ENCODE peak calls at places on chromosomes 12 and 14, in eight cellular contexts. V is breast epithelium; E is BJ; T is endothelial cell; K is WTC11; H is epithelial cell of esophagus; U is psoas muscle; A is CD8-positive, alpha-beta T cell. R is an unnamed sample.

GRCh38 chr14:41299924-41300323 is 306.8 kb upstream of the LRFN5 start:
- DNase-seq in V (no peak), U (no peak), T (no peak), H (no peak), A (no peak), E (no peak), K (no peak), R (no peak)

GRCh38 chr14:22577334-22577908 is 11.6 kb downstream of the DAD1 start:
- DNase-seq in A (no peak), V (no peak), E (no peak), U (no peak), K (no peak), T (no peak), H (no peak), R (no peak)

GRCh38 chr12:45785315-45785714 is 55.8 kb downstream of the ARID2 start:
- DNase-seq in T (no peak), H (no peak), K (no peak), E (no peak), U (no peak), V (no peak), A (no peak), R (no peak)

GRCh38 chr12:674272-674781 is 11.1 kb upstream of the NINJ2 start:
- DNase-seq in E (no peak), H (no peak), K (no peak), A (peak), U (no peak), V (no peak), T (no peak), R (peak)

GRCh38 chr12:48349471-48349870 is 1.2 kb downstream of the ZNF641 start:
- DNase-seq in U (peak), E (no peak), H (no peak), A (no peak), V (no peak), K (no peak), T (no peak), R (no peak)

GRCh38 chr14:59772252-59772651 is 98.3 kb downstream of the RTN1 start:
- DNase-seq in K (no peak), U (no peak), A (no peak), E (no peak), T (no peak), V (no peak), H (no peak), R (no peak)

GRCh38 chr12:76422878-76423438 is 74.7 kb upstream of the BBS10 start:
- DNase-seq in H (peak), T (no peak), U (no peak), E (no peak), V (no peak), K (no peak), A (no peak), R (no peak)

GRCh38 chr12:26555139-26555538 is 277.9 kb downstream of the ITPR2 start:
- DNase-seq in V (no peak), H (no peak), U (no peak), T (no peak), E (no peak), K (no peak), A (no peak), R (no peak)

GRCh38 chr12:12819221-12819620 is 6.1 kb downstream of the DDX47 start:
- DNase-seq in E (no peak), U (no peak), K (no peak), T (no peak), V (no peak), H (no peak), A (no peak), R (no peak)

GRCh38 chr12:52056801-52057613 is 5.8 kb downstream of the NR4A1 start:
- DNase-seq in H (no peak), U (no peak), V (no peak), T (no peak), E (no peak), A (no peak), K (no peak), R (no peak)

GRCh38 chr12:92582466-92582865 is 120.3 kb upstream of the PLEKHG7 start:
- DNase-seq in A (no peak), V (no peak), U (no peak), T (no peak), E (no peak), K (no peak), H (no peak), R (no peak)

GRCh38 chr12:109725321-109726105 is 11.9 kb downstream of the FAM222A start:
- DNase-seq in K (no peak), U (peak), V (no peak), T (no peak), E (no peak), A (no peak), H (no peak), R (no peak)

GRCh38 chr14:22291406-22291805 is 297.6 kb downstream of the DAD1 start:
- DNase-seq in T (no peak), V (no peak), E (no peak), A (no peak), K (no peak), H (peak), U (no peak), R (no peak)

GRCh38 chr14:105999361-106000028 is 473.1 kb downstream of the TMEM121 start:
- DNase-seq in T (no peak), U (peak), A (peak), K (peak), E (no peak), V (no peak), H (no peak), R (peak)

GRCh38 chr14:105145381-105146180 is 23.0 kb downstream of the JAG2 start:
- DNase-seq in H (no peak), A (no peak), V (no peak), U (peak), T (no peak), E (no peak), K (peak), R (no peak)

GRCh38 chr12:40058721-40059190 is 47.1 kb downstream of the SLC2A13 start:
- DNase-seq in A (no peak), V (no peak), E (no peak), H (peak), U (no peak), K (no peak), T (no peak), R (no peak)

GRCh38 chr14:95482967-95483842 is 33.2 kb downstream of the SYNE3 start:
- DNase-seq in T (no peak), K (no peak), V (no peak), E (peak), U (peak), H (peak), A (no peak), R (no peak)

GRCh38 chr12:80196419-80196818 is 97.1 kb downstream of the OTOGL start:
- DNase-seq in E (no peak), A (no peak), H (no peak), K (no peak), U (no peak), T (no peak), V (no peak), R (no peak)

GRCh38 chr12:2540535-2540941 is 254.2 kb upstream of the FKBP4 start:
- DNase-seq in K (no peak), E (no peak), V (no peak), H (no peak), A (no peak), U (no peak), T (no peak), R (no peak)

GRCh38 chr14:99687284-99688209 is 3.4 kb downstream of the CYP46A1 start:
- DNase-seq in E (no peak), H (peak), V (no peak), K (peak), U (no peak), T (peak), A (peak), R (peak)

GRCh38 chr12:11814362-11814761 is 164.9 kb downstream of the ETV6 start:
- DNase-seq in T (no peak), A (no peak), E (no peak), H (peak), V (no peak), K (no peak), U (no peak), R (no peak)

GRCh38 chr14:25150401-25150800 is 100.5 kb upstream of the STXBP6 start:
- DNase-seq in A (no peak), H (no peak), E (no peak), U (no peak), K (no peak), T (no peak), V (no peak), R (no peak)

GRCh38 chr14:54651018-54651351 is 84.1 kb downstream of the SAMD4A start:
- DNase-seq in V (no peak), U (no peak), E (no peak), H (no peak), A (no peak), T (no peak), K (no peak), R (no peak)

GRCh38 chr12:7929069-7929792 is 6.8 kb downstream of the SLC2A3 start:
- DNase-seq in U (no peak), H (no peak), E (no peak), V (no peak), A (no peak), K (no peak), T (no peak), R (no peak)

GRCh38 chr12:70661762-70662161 is 24.5 kb upstream of the PTPRB start:
- DNase-seq in V (no peak), H (peak), T (no peak), A (no peak), U (no peak), K (no peak), E (peak), R (no peak)

GRCh38 chr12:132276066-132276719 is 53.2 kb downstream of the GALNT9 start:
- DNase-seq in E (no peak), K (no peak), U (no peak), T (no peak), A (no peak), V (no peak), H (no peak), R (no peak)

GRCh38 chr14:96863327-96863985 is 66.3 kb downstream of the VRK1 start:
- DNase-seq in U (no peak), T (no peak), A (no peak), E (no peak), K (no peak), H (no peak), V (no peak), R (no peak)

GRCh38 chr12:47819902-47820630 is at the start of gene HDAC7:
- DNase-seq in A (peak), T (peak), H (peak), U (peak), V (peak), E (no peak), K (peak), R (peak)

GRCh38 chr12:101829639-101830390 is 944 bp downstream of the GNPTAB start:
- DNase-seq in H (peak), A (no peak), T (no peak), E (no peak), K (no peak), U (no peak), V (no peak), R (no peak)

GRCh38 chr12:6377667-6377994 is 2.3 kb upstream of the SCNN1A start:
- DNase-seq in E (no peak), H (no peak), V (no peak), K (no peak), T (no peak), A (no peak), U (no peak), R (no peak)

GRCh38 chr12:43917896-43918295 is 82.0 kb downstream of the TMEM117 start:
- DNase-seq in A (no peak), T (no peak), V (no peak), E (no peak), U (no peak), H (no peak), K (no peak), R (no peak)

GRCh38 chr14:65131176-65131765 is 29.0 kb upstream of the MAX start:
- DNase-seq in H (peak), V (no peak), T (no peak), E (peak), U (no peak), K (no peak), A (no peak), R (no peak)

GRCh38 chr12:117098071-117098360 is 1.2 kb downstream of the TESC start:
- DNase-seq in H (no peak), V (no peak), K (no peak), T (no peak), A (no peak), E (no peak), U (no peak), R (no peak)

GRCh38 chr12:117100851-117101673 is 1.8 kb upstream of the TESC start:
- DNase-seq in T (no peak), A (no peak), V (no peak), U (no peak), K (no peak), H (no peak), E (no peak), R (no peak)

GRCh38 chr12:117098361-117099217 is 627 bp downstream of the TESC start:
- DNase-seq in H (no peak), T (no peak), E (no peak), V (no peak), U (no peak), K (peak), A (peak), R (peak)

GRCh38 chr12:117101953-117102833 is 3.0 kb upstream of the TESC start:
- DNase-seq in E (no peak), T (no peak), V (peak), A (no peak), U (no peak), H (no peak), K (no peak), R (no peak)

GRCh38 chr12:117100251-117100650 is 1.0 kb upstream of the TESC start:
- DNase-seq in T (no peak), H (no peak), E (no peak), V (no peak), A (no peak), K (peak), U (no peak), R (no peak)
- TF ChIP-seq CTCF in T (peak), H (no peak), E (peak), V (peak), A (no peak), K (no peak), U (no peak), R (peak)

DNA sequence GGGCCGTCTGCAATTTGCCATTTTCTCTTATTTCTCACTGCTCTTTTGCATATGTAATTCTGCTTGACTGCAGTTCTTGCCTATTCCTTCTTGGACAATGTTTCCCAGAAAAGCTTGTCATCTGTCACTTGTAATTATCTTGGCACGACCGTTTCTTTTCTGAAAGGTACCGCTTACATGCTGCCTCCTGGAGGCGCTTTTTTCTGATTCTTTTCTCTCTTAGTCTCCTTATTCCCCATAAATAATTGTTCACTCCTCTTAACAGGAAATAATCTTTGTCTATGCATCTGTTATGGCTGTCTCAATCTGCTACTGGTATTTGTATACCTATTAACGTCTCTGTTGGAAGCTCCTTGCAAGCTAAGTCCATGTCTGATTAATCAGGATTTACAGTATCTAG is 1.3 kb upstream of the ALDH1L2 start:
- DNase-seq in A (no peak), H (no peak), E (no peak), U (no peak), V (no peak), T (no peak), K (no peak), R (no peak)
- TF ChIP-seq CTCF in A (no peak), H (no peak), E (no peak), U (no peak), V (no peak), T (no peak), K (no peak), R (no peak)

DNA sequence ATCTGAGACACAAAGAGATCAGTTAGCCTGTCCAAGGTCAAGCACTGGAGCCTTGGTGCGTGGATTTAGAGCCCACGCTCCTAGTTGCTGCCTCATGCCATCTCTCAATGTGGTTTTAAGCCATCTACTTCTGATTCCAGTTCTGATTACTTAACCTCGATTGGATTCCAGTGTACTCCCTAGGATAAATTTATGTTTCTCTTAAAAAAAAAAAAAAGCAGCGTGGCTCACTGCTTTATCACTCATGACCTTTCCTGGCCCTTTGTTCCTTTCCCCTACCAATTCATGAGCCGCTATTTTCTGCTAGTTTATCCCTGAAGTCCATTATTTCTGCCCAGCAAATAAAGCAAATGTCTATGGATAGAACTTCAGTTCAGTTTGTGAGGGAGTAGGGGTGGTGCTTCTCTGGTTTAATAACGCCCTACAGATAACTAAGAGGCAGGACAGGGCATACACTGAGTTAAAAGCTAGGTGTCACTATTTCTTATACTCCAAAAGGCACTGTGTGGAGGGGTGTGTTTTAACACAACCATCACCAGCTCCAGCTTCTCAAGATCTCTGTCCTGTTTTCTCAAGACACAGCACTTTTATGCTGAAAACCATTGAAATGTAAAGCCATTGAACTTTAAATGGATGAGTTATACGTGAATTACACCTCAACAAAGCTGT is 9.8 kb upstream of the PARP11 start:
- DNase-seq in H (peak), V (no peak), K (no peak), E (no peak), A (no peak), U (no peak), T (no peak), R (peak)
- TF ChIP-seq CTCF in H (peak), V (no peak), K (no peak), E (peak), A (no peak), U (no peak), T (peak), R (peak)

GRCh38 chr14:51554339-51554920 is 97.3 kb upstream of the FRMD6 start:
- DNase-seq in E (peak), H (no peak), V (no peak), K (no peak), A (no peak), U (no peak), T (no peak), R (no peak)

GRCh38 chr14:51552768-51553426 is 98.8 kb upstream of the FRMD6 start:
- DNase-seq in V (peak), H (peak), A (no peak), K (no peak), E (no peak), T (no peak), U (no peak), R (no peak)

GRCh38 chr14:51552275-51552674 is 99.4 kb upstream of the FRMD6 start:
- DNase-seq in V (no peak), E (no peak), T (peak), A (no peak), K (peak), U (no peak), H (no peak), R (no peak)

DNA sequence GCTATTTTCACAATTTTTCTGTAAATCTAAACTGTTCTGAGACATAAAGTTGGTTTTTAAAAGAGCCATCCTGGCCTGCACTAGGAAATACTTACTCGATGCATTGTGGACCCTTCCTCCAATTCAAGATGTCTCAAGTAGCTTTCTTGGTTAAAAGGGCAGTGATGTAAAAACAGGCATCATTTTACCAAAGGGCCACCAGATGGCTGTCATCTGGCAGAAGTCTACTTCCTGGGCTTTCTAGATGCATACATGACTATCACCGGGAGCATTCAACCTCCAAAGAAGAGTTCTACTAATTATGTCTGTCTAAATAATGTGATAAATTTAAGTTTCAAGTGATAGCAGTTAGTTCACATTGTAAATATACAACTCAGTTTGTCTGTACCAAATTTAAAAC is 96.8 kb upstream of the FRMD6 start:
- DNase-seq in K (no peak), T (no peak), U (no peak), A (no peak), V (no peak), E (no peak), H (no peak), R (no peak)
- TF ChIP-seq CTCF in K (no peak), T (no peak), U (no peak), A (no peak), V (no peak), E (peak), H (peak), R (no peak)

DNA sequence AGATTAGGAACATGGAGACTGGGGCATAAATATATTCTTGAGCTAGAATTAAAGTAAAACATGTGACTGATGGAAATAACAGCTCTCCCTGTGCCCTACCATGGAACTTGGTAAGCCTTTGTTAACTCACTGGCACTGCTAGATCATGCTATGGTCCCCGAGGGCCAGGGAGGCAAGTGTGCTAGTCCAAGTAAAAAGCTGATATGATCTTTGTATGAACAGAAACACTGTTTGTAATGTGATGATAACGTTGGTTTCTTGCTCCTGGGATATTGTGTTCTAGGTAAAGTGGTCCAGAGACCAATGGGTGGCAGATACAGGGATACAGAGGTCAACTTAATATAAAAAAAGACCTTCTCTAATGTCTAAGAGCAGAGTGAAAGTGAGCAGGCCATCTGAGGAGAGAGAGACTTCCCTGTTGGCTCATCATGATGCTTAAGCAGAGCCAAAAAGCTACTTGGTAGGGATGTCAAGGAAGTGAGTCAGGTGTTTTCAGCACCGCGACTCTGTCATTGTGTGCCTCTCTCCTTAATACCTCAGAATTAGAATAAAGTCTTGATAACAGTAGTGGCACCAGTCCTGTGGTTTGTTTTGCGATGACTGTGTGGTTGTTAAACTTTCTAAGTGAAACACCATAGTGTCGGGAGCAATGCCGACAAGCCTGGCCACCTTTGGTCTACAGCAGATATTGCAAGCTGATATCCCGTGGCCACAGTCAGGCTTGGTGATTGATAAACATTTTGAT is 27.7 kb downstream of the BICD1 start:
- DNase-seq in E (no peak), U (no peak), K (no peak), V (no peak), H (peak), T (no peak), A (peak), R (peak)
- TF ChIP-seq CTCF in E (no peak), U (no peak), K (no peak), V (no peak), H (no peak), T (no peak), A (no peak), R (peak)

R was measured in GM13976.